ENCODE peak calls at places on chromosomes 13 and 19, in seven cellular contexts. J is suprapubic skin, T is right lobe of liver, H is adrenal gland, D is K562, M is ovary, X is GM12892. B is an unnamed sample.

GRCh38 chr13:30898721-30899188 is 7.3 kb upstream of the MEDAG start:
- DNase-seq in J (peak), T (no peak), H (no peak), D (no peak), M (no peak), X (no peak), B (no peak)

GRCh38 chr13:72296246-72296645 is 429.2 kb upstream of the DACH1 start:
- DNase-seq in J (no peak), T (no peak), H (no peak), D (no peak), M (no peak), X (no peak), B (no peak)

GRCh38 chr13:77002590-77003190 is 10.8 kb downstream of the CLN5 start:
- DNase-seq in J (no peak), T (no peak), H (no peak), D (no peak), M (no peak), X (no peak), B (peak)

GRCh38 chr19:30376826-30377425 is 4.7 kb downstream of the ZNF536 start:
- DNase-seq in J (no peak), T (no peak), H (no peak), D (no peak), M (no peak), X (no peak), B (no peak)

GRCh38 chr19:29666634-29667389 is 1.6 kb downstream of the PLEKHF1 start:
- DNase-seq in J (peak), T (peak), H (peak), D (no peak), M (peak), X (no peak), B (peak)

GRCh38 chr19:48456864-48457263 is 1.5 kb downstream of the KCNJ14 start:
- DNase-seq in J (no peak), T (no peak), H (no peak), D (no peak), M (no peak), X (no peak), B (no peak)

GRCh38 chr13:57557979-57558529 is 73.5 kb upstream of the PCDH17 start:
- DNase-seq in J (no peak), T (no peak), H (no peak), D (no peak), M (no peak), X (no peak), B (no peak)

GRCh38 chr13:95153647-95154405 is 147.4 kb downstream of the ABCC4 start:
- DNase-seq in J (no peak), T (no peak), H (no peak), D (no peak), M (no peak), X (no peak), B (no peak)

GRCh38 chr13:39773833-39774232 is 118.4 kb downstream of the COG6 start:
- DNase-seq in J (no peak), T (no peak), H (no peak), D (no peak), M (no peak), X (no peak), B (no peak)

GRCh38 chr19:48244289-48244688 is 11.4 kb downstream of the CARD8 start:
- DNase-seq in J (no peak), T (no peak), H (no peak), D (no peak), M (no peak), X (no peak), B (peak)

GRCh38 chr19:49800771-49801170 is 12.3 kb downstream of the FUZ start:
- DNase-seq in J (no peak), T (no peak), H (no peak), D (no peak), M (no peak), X (no peak), B (no peak)

GRCh38 chr13:48492123-48493075 is 40.5 kb downstream of the RCBTB2 start:
- DNase-seq in J (peak), T (peak), H (peak), D (no peak), M (peak), X (no peak), B (peak)

GRCh38 chr19:50377051-50377441 is 789 bp downstream of the NR1H2 start:
- DNase-seq in J (peak), T (peak), H (no peak), D (peak), M (peak), X (no peak), B (peak)

GRCh38 chr13:26839682-26840081 is 79.1 kb upstream of the GPR12 start:
- DNase-seq in J (no peak), T (no peak), H (no peak), D (no peak), M (no peak), X (no peak), B (no peak)

GRCh38 chr13:70714993-70715392 is 606.7 kb upstream of the KLHL1 start:
- DNase-seq in J (no peak), T (no peak), H (no peak), D (no peak), M (no peak), X (no peak), B (no peak)

GRCh38 chr13:43475135-43475534 is 311.6 kb downstream of the ENOX1 start:
- DNase-seq in J (no peak), T (no peak), H (no peak), D (no peak), M (peak), X (no peak), B (no peak)

GRCh38 chr19:30064776-30065494 is 122.9 kb downstream of the URI1 start:
- DNase-seq in J (no peak), T (no peak), H (no peak), D (no peak), M (no peak), X (no peak), B (no peak)

GRCh38 chr19:55370305-55370988 is at the start of gene IL11:
- DNase-seq in J (no peak), T (no peak), H (no peak), D (no peak), M (no peak), X (no peak), B (no peak)

GRCh38 chr13:49495783-49496762 is at the start of gene PHF11:
- DNase-seq in J (peak), T (peak), H (peak), D (peak), M (peak), X (peak), B (peak)

GRCh38 chr13:31998131-31998530 is 33.4 kb upstream of the FRY start:
- DNase-seq in J (no peak), T (no peak), H (no peak), D (no peak), M (no peak), X (no peak), B (no peak)

GRCh38 chr13:104318121-104318520 is 1251.9 kb upstream of the SLC10A2 start:
- DNase-seq in J (no peak), T (no peak), H (no peak), D (no peak), M (no peak), X (no peak), B (no peak)

GRCh38 chr13:86725105-86725504 is 925.9 kb upstream of the SLITRK6 start:
- DNase-seq in J (no peak), T (no peak), H (no peak), D (no peak), M (no peak), X (no peak), B (no peak)

GRCh38 chr19:29668746-29669609 is 3.7 kb downstream of the PLEKHF1 start:
- DNase-seq in J (no peak), T (peak), H (no peak), D (no peak), M (no peak), X (no peak), B (no peak)

GRCh38 chr19:30387311-30388115 is 15.3 kb downstream of the ZNF536 start:
- DNase-seq in J (no peak), T (no peak), H (peak), D (no peak), M (no peak), X (no peak), B (no peak)

GRCh38 chr13:72383646-72384045 is 343.8 kb downstream of the MZT1 start:
- DNase-seq in J (no peak), T (no peak), H (no peak), D (no peak), M (no peak), X (no peak), B (no peak)

GRCh38 chr19:12365094-12365371 is 450 bp downstream of the ZNF442 start:
- DNase-seq in J (no peak), T (no peak), H (no peak), D (no peak), M (no peak), X (no peak), B (peak)

GRCh38 chr13:20369886-20370361 is 137.8 kb upstream of the GJB6 start:
- DNase-seq in J (no peak), T (no peak), H (no peak), D (no peak), M (no peak), X (no peak), B (no peak)

DNA sequence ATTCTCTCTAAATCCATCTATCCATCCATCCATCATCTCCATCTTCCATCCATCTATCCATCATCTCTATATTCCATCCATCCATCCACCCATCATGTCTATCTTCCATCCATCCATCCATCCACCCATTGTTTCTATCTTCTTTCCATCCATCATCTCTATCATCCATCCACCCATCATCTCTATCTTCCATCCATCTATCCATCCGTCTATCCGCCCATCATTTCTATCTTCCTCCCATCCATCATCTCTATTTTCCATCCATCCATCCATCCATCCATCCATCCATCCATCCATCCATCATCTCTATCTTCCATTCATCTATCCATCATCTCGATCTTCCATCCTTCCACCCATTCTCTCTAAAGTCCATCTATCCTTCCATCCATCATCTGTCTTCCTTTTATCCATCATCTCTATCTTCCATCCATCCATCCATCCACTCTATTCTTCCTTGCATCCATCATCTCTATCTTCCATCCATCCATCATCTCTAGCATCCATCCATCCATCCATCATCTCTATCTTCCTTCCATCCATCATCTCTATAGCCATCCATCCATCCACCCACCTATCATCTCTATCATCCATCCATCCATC is 34.7 kb downstream of the NWD1 start:
- DNase-seq in J (no peak), T (no peak), H (no peak), D (no peak), M (no peak), X (no peak), B (no peak)
- TF ChIP-seq POLR2A in J (no peak), T (no peak), H (no peak), D (no peak), M (no peak), X (no peak), B (no peak)

DNA sequence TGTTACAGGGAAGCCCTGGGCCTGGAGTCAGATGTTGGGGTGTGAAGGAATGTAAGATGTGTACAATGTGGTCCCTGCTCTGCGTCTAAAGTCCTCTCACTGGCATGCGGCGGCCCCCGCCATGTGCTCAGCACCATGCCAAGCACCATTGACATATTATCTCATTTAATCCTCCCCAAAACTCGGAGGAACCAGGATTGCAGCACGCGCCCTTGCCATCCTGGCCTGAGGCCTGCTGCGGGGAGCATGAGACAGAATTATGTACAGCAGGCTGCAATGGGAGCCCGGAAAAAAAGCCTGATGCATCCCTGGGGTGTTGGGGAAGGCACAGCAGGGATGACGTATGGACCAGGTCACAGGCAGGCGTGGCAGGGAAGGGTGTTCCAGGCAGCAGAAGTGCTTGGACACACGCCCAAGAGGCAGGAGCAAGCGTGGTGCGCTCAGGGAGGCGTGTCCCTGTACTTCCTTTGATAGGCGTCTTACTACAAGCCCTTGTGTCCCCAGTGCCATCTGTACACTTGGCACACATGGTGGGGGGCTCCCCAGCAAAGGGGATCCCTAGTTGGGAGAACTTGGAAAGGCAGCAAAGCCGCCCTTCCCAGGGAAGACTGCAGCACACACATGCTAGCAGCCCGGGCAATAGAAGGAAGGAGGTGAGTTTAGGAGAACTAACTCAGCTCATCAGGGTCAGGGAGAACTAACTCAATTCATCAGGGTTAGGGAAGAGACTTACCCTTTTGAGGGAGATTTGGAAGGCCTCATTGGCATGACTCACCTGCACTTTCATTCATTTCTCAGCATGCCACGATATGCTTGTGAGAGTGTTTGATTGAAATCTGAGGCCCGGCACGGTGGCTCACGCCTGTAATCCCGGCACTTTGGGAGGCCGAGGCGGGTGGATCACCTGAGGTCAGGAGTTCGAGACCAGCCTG is 3.5 kb downstream of the EVI5L start:
- DNase-seq in J (peak), T (no peak), H (no peak), D (peak), M (no peak), X (no peak), B (no peak)
- TF ChIP-seq POLR2A in J (no peak), T (no peak), H (no peak), D (no peak), M (no peak), X (no peak), B (no peak)

DNA sequence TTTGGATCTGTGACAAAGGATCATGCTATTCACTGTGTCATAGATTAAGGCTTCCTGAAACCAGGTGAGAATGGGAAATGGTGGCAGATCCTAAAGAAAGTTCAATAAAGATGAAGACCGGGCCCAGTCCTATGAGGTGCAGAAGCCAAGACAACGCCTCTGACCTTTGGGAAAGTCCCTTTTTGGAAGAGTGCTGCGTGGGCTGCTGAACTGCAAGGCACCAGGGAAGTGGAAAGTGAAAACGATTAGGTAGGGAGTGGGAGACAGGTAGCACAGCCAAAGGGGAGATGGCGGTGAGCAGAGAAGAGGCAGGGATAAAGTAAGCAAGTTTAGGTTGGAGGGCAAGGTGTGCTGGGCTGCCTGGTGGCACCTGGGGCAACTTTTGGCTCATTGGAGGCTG is 16.3 kb downstream of the MBNL2 start:
- DNase-seq in J (no peak), T (no peak), H (no peak), D (no peak), M (no peak), X (no peak), B (no peak)
- TF ChIP-seq POLR2A in J (no peak), T (no peak), H (no peak), D (no peak), M (no peak), X (no peak), B (no peak)

GRCh38 chr19:37906868-37907734 is at the start of gene SIPA1L3:
- DNase-seq in J (peak), T (peak), H (peak), D (peak), M (peak), X (peak), B (peak)
- TF ChIP-seq POLR2A in J (no peak), T (peak), H (peak), D (no peak), M (no peak), X (no peak), B (no peak)

GRCh38 chr19:16470911-16471811 is 609 bp downstream of the EPS15L1 start:
- DNase-seq in J (peak), T (peak), H (no peak), D (no peak), M (no peak), X (no peak), B (peak)
- TF ChIP-seq POLR2A in J (no peak), T (no peak), H (no peak), D (no peak), M (no peak), X (no peak), B (no peak)

GRCh38 chr19:2032296-2032941 is 16.9 kb upstream of the BTBD2 start:
- DNase-seq in J (peak), T (peak), H (peak), D (no peak), M (peak), X (no peak), B (no peak)
- TF ChIP-seq POLR2A in J (no peak), T (peak), H (no peak), D (no peak), M (no peak), X (no peak), B (no peak)

GRCh38 chr19:15449620-15450527 is at the start of gene WIZ:
- DNase-seq in J (peak), T (peak), H (peak), D (peak), M (peak), X (peak), B (peak)
- TF ChIP-seq POLR2A in J (no peak), T (no peak), H (no peak), D (no peak), M (no peak), X (no peak), B (no peak)

GRCh38 chr19:58356971-58357797 is 3.9 kb upstream of the A1BG start:
- DNase-seq in J (no peak), T (peak), H (no peak), D (no peak), M (no peak), X (no peak), B (no peak)

GRCh38 chr19:58357798-58358145 is 4.5 kb upstream of the A1BG start:
- DNase-seq in J (no peak), T (no peak), H (no peak), D (no peak), M (no peak), X (no peak), B (no peak)

GRCh38 chr19:58355215-58355796 is 2.0 kb upstream of the A1BG start:
- DNase-seq in J (no peak), T (peak), H (no peak), D (no peak), M (no peak), X (no peak), B (no peak)

GRCh38 chr19:58355891-58356235 is 2.6 kb upstream of the A1BG start:
- DNase-seq in J (no peak), T (peak), H (no peak), D (no peak), M (no peak), X (no peak), B (no peak)

GRCh38 chr19:58356236-58356970 is 3.1 kb upstream of the A1BG start:
- DNase-seq in J (no peak), T (no peak), H (no peak), D (no peak), M (peak), X (no peak), B (peak)
- TF ChIP-seq POLR2A in J (no peak), T (no peak), H (no peak), D (no peak), M (no peak), X (no peak), B (no peak)

GRCh38 chr19:41547569-41547968 is 28.4 kb upstream of the CEACAM21 start:
- DNase-seq in J (no peak), T (no peak), H (no peak), D (no peak), M (no peak), X (no peak), B (no peak)

GRCh38 chr19:41551212-41551610 is 24.8 kb upstream of the CEACAM21 start:
- DNase-seq in J (no peak), T (no peak), H (no peak), D (no peak), M (no peak), X (no peak), B (no peak)

GRCh38 chr19:41551711-41552110 is 24.3 kb upstream of the CEACAM21 start:
- DNase-seq in J (no peak), T (no peak), H (no peak), D (no peak), M (no peak), X (no peak), B (no peak)

GRCh38 chr19:41548047-41548446 is 27.9 kb upstream of the CEACAM21 start:
- DNase-seq in J (no peak), T (no peak), H (no peak), D (no peak), M (no peak), X (no peak), B (no peak)

GRCh38 chr19:41548954-41549688 is 26.8 kb upstream of the CEACAM21 start:
- DNase-seq in J (no peak), T (no peak), H (no peak), D (no peak), M (no peak), X (no peak), B (no peak)
- TF ChIP-seq POLR2A in J (peak), T (peak), H (no peak), D (no peak), M (no peak), X (peak), B (no peak)